ENCODE peak calls at places on chromosome 4, in seven cellular contexts. I is H9, P is IMR-90, D is mesendoderm, X is mesenchymal stem cell, W is neuronal stem cell, L is H1. C is an unnamed sample.

GRCh38 chr4:148030486-148030885 is 298.6 kb downstream of the ARHGAP10 start:
- DNase-seq in I (no peak), P (peak; percentile 75), D (no peak), X (peak; percentile 76), W (no peak), L (no peak), C (no peak)

GRCh38 chr4:158133551-158133950 is 39.3 kb downstream of the GASK1B start:
- DNase-seq in I (no peak), P (no peak), D (no peak), X (no peak), W (no peak), L (no peak), C (no peak)

GRCh38 chr4:140423106-140423505 is 4.3 kb downstream of the CLGN start:
- DNase-seq in I (no peak), P (peak; percentile 25), D (no peak), X (no peak), W (no peak), L (no peak), C (no peak)

GRCh38 chr4:48909697-48910096 is 3.1 kb upstream of the OCIAD2 start:
- DNase-seq in I (peak; percentile 44), P (peak; percentile 99), D (peak; percentile 94), X (peak; percentile 96), W (peak; percentile 20), L (no peak), C (peak; percentile 95)

GRCh38 chr4:128525387-128525786 is 237.8 kb upstream of the PGRMC2 start:
- DNase-seq in I (no peak), P (peak; percentile 49), D (no peak), X (peak; percentile 55), W (no peak), L (no peak), C (peak; percentile 19)

GRCh38 chr4:9927317-9928007 is 93.8 kb downstream of the SLC2A9 start:
- DNase-seq in I (no peak), P (no peak), D (no peak), X (no peak), W (no peak), L (no peak), C (no peak)

GRCh38 chr4:19580090-19580489 is 671.6 kb upstream of the SLIT2 start:
- DNase-seq in I (no peak), P (peak; percentile 32), D (no peak), X (no peak), W (no peak), L (no peak), C (peak; percentile 3)

GRCh38 chr4:107978716-107979451 is 10.8 kb upstream of the HADH start:
- DNase-seq in I (no peak), P (no peak), D (no peak), X (no peak), W (no peak), L (no peak), C (no peak)

GRCh38 chr4:55736605-55737183 is 82.9 kb upstream of the EXOC1L start:
- DNase-seq in I (no peak), P (peak; percentile 3), D (no peak), X (no peak), W (no peak), L (no peak), C (no peak)

GRCh38 chr4:53012738-53013137 is 150.6 kb downstream of the RASL11B start:
- DNase-seq in I (no peak), P (peak; percentile 30), D (no peak), X (peak; percentile 61), W (no peak), L (no peak), C (no peak)

GRCh38 chr4:163378661-163379060 is 35.0 kb downstream of the NPY5R start:
- DNase-seq in I (no peak), P (no peak), D (no peak), X (peak; percentile 16), W (no peak), L (no peak), C (no peak)

GRCh38 chr4:186158021-186158859 is 33.1 kb upstream of the CYP4V2 start:
- DNase-seq in I (no peak), P (no peak), D (no peak), X (no peak), W (no peak), L (no peak), C (no peak)

GRCh38 chr4:102604222-102604940 is 103.2 kb downstream of the NFKB1 start:
- DNase-seq in I (no peak), P (no peak), D (no peak), X (no peak), W (no peak), L (no peak), C (no peak)

GRCh38 chr4:40211224-40212185 is 14.7 kb downstream of the RHOH start:
- DNase-seq in I (no peak), P (peak; percentile 41), D (no peak), X (peak; percentile 65), W (no peak), L (no peak), C (no peak)

GRCh38 chr4:151403656-151404055 is 5.3 kb upstream of the FHIP1A start:
- DNase-seq in I (no peak), P (no peak), D (no peak), X (no peak), W (no peak), L (no peak), C (no peak)

GRCh38 chr4:150949342-150949741 is 65.7 kb downstream of the LRBA start:
- DNase-seq in I (no peak), P (no peak), D (no peak), X (no peak), W (no peak), L (no peak), C (no peak)

GRCh38 chr4:157459789-157460188 is 239.3 kb downstream of the GRIA2 start:
- DNase-seq in I (no peak), P (no peak), D (no peak), X (no peak), W (peak; percentile 31), L (no peak), C (no peak)

GRCh38 chr4:93178279-93178678 is 650.3 kb upstream of the ATOH1 start:
- DNase-seq in I (no peak), P (no peak), D (peak; percentile 26), X (no peak), W (no peak), L (no peak), C (peak; percentile 35)

DNA sequence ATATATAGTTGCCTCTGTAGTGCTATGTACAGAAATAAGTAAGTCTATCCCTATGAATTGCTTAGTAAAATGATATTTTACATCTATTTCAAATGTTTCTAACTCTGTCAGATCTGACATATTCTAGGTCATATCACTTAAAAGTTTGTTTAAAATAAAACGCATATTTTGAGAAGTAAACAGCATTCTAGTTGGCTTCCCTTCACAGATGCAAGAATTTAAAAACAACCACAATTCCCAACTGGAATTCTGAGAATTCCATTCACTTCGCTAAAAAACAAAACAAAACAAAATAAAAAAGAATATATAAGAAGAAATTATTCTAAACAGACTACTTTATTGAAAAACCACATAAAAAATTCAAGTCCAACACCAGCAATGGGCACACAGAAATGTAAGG is 126.0 kb downstream of the PPP3CA start:
- DNase-seq in I (no peak), P (peak; percentile 12), D (no peak), X (no peak), W (no peak), L (no peak), C (no peak)
- H3K18ac ChIP-seq in I (no peak overlapping the region), P (no peak overlapping the region), D (no peak overlapping the region), X (no peak overlapping the region), W (no peak overlapping the region), L (no peak overlapping the region), C (no peak overlapping the region)

GRCh38 chr4:183329954-183330742 is 7.9 kb upstream of the CLDN24 start:
- DNase-seq in I (no peak), P (no peak), D (peak; percentile 39), X (no peak), W (no peak), L (peak; percentile 35), C (no peak)

GRCh38 chr4:183332447-183332846 is 10.2 kb upstream of the CLDN24 start:
- DNase-seq in I (no peak), P (no peak), D (no peak), X (no peak), W (no peak), L (no peak), C (no peak)

GRCh38 chr4:183329244-183329643 is 7.0 kb upstream of the CLDN24 start:
- DNase-seq in I (no peak), P (no peak), D (no peak), X (no peak), W (no peak), L (no peak), C (no peak)

GRCh38 chr4:183328832-183329231 is 6.6 kb upstream of the CLDN24 start:
- DNase-seq in I (no peak), P (peak; percentile 62), D (no peak), X (peak; percentile 28), W (no peak), L (no peak), C (no peak)

DNA sequence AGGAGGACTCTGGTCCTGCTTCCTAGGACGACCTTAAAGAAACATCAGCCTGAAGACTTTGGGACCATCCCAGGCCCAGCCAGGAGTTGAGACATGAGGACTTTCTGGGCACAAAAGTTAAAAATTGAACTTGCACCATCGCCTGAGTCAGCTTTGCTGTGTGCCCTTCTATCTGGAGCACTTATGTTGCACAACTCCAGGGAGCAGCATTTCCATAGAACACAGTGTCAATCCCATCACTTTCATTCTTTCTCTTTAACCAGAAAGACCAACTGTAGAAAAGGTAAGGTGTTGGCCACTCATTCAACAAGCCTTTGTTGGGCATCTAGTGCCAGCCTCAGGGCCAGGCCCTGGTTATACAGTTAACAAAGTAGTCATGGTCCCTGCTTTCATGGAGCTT is 8.6 kb upstream of the CLDN24 start:
- DNase-seq in I (no peak), P (no peak), D (no peak), X (no peak), W (no peak), L (no peak), C (no peak)
- H3K18ac ChIP-seq in I (no peak overlapping the region), P (no peak overlapping the region), D (no peak overlapping the region), X (no peak overlapping the region), W (no peak overlapping the region), L (no peak overlapping the region), C (no peak overlapping the region)

GRCh38 chr4:144666539-144667175 is 20.7 kb downstream of the HHIP start:
- DNase-seq in I (no peak), P (peak; percentile 65), D (peak; percentile 33), X (peak; percentile 3), W (no peak), L (no peak), C (no peak)

GRCh38 chr4:144674711-144675110 is 28.8 kb downstream of the HHIP start:
- DNase-seq in I (no peak), P (no peak), D (no peak), X (no peak), W (no peak), L (no peak), C (no peak)

GRCh38 chr4:144667500-144667899 is 21.5 kb downstream of the HHIP start:
- DNase-seq in I (no peak), P (no peak), D (no peak), X (peak; percentile 12), W (no peak), L (no peak), C (no peak)

GRCh38 chr4:144670776-144671175 is 24.8 kb downstream of the HHIP start:
- DNase-seq in I (no peak), P (no peak), D (no peak), X (no peak), W (no peak), L (no peak), C (no peak)
- H3K18ac ChIP-seq in I (no peak overlapping the region), P (no peak overlapping the region), D (no peak overlapping the region), X (no peak overlapping the region), W (no peak overlapping the region), L (no peak overlapping the region), C (no peak overlapping the region)

GRCh38 chr4:125801924-125802323 is 487.2 kb downstream of the FAT4 start:
- DNase-seq in I (no peak), P (no peak), D (no peak), X (no peak), W (no peak), L (no peak), C (no peak)
- H3K18ac ChIP-seq in I (no peak overlapping the region), P (no peak overlapping the region), D (no peak overlapping the region), X (no peak overlapping the region), W (no peak overlapping the region), L (no peak overlapping the region), C (no peak overlapping the region)

GRCh38 chr4:6307230-6307629 is 37.6 kb downstream of the WFS1 start:
- DNase-seq in I (no peak), P (no peak), D (no peak), X (no peak), W (no peak), L (no peak), C (no peak)
- H3K18ac ChIP-seq in I (no peak overlapping the region), P (no peak overlapping the region), D (no peak overlapping the region), X (no peak overlapping the region), W (no peak overlapping the region), L (no peak overlapping the region), C (no peak overlapping the region)

C was measured in trophoblast cell.